ENCODE peak calls at places on chromosome 5, in seven cellular contexts. K, Y, R, E, I, T and O are unnamed samples.

GRCh38 chr5:106392766-106393165 is 1278.0 kb downstream of the EFNA5 start:
- DNase-seq in K (no peak), Y (no peak), R (no peak), E (no peak), I (no peak), T (peak), O (no peak)

GRCh38 chr5:79712741-79713140 is 23.1 kb downstream of the CMYA5 start:
- DNase-seq in K (no peak), Y (no peak), R (no peak), E (no peak), I (no peak), T (no peak), O (no peak)

GRCh38 chr5:139386039-139386438 is 2.9 kb upstream of the SLC23A1 start:
- DNase-seq in K (no peak), Y (no peak), R (no peak), E (no peak), I (no peak), T (peak), O (no peak)

GRCh38 chr5:95901676-95902646 is 59.7 kb downstream of the ELL2 start:
- DNase-seq in K (peak), Y (no peak), R (no peak), E (no peak), I (no peak), T (peak), O (no peak)

GRCh38 chr5:142816577-142816976 is 46.4 kb downstream of the ARHGAP26 start:
- DNase-seq in K (peak), Y (peak), R (no peak), E (no peak), I (no peak), T (no peak), O (no peak)

GRCh38 chr5:168433982-168434381 is 52.3 kb upstream of the RARS1 start:
- DNase-seq in K (peak), Y (no peak), R (no peak), E (no peak), I (no peak), T (no peak), O (no peak)

GRCh38 chr5:149832636-149833035 is 102.5 kb downstream of the PPARGC1B start:
- DNase-seq in K (no peak), Y (no peak), R (no peak), E (no peak), I (no peak), T (no peak), O (no peak)

GRCh38 chr5:76724871-76725270 is 8.9 kb downstream of the F2R start:
- DNase-seq in K (peak), Y (no peak), R (no peak), E (no peak), I (no peak), T (no peak), O (no peak)

GRCh38 chr5:142586552-142586951 is 99.3 kb downstream of the FGF1 start:
- DNase-seq in K (no peak), Y (no peak), R (no peak), E (no peak), I (no peak), T (no peak), O (no peak)

GRCh38 chr5:149022200-149022599 is 40.7 kb downstream of the SH3TC2 start:
- DNase-seq in K (no peak), Y (no peak), R (no peak), E (no peak), I (no peak), T (no peak), O (no peak)

GRCh38 chr5:172064766-172065165 is 58.3 kb upstream of the FBXW11 start:
- DNase-seq in K (no peak), Y (no peak), R (no peak), E (no peak), I (no peak), T (no peak), O (no peak)

GRCh38 chr5:84379749-84380148 is 4.9 kb downstream of the EDIL3 start:
- DNase-seq in K (no peak), Y (no peak), R (no peak), E (no peak), I (no peak), T (no peak), O (no peak)

GRCh38 chr5:112923148-112923917 is 1.3 kb upstream of the REEP5 start:
- DNase-seq in K (peak), Y (no peak), R (no peak), E (peak), I (peak), T (no peak), O (peak)

GRCh38 chr5:172746725-172747124 is 24.3 kb downstream of the DUSP1 start:
- DNase-seq in K (no peak), Y (no peak), R (no peak), E (no peak), I (no peak), T (no peak), O (no peak)

GRCh38 chr5:76855961-76856360 is 6.1 kb downstream of the S100Z start:
- DNase-seq in K (no peak), Y (no peak), R (no peak), E (no peak), I (peak), T (no peak), O (peak)

GRCh38 chr5:131355972-131356528 is 92.2 kb downstream of the CDC42SE2 start:
- DNase-seq in K (no peak), Y (no peak), R (no peak), E (no peak), I (no peak), T (no peak), O (no peak)

GRCh38 chr5:53233653-53234405 is 124.3 kb upstream of the MOCS2 start:
- DNase-seq in K (no peak), Y (no peak), R (no peak), E (no peak), I (no peak), T (no peak), O (no peak)

GRCh38 chr5:17024686-17025180 is 88.6 kb upstream of the MYO10 start:
- DNase-seq in K (peak), Y (no peak), R (no peak), E (no peak), I (no peak), T (peak), O (no peak)

GRCh38 chr5:134176523-134177196 is at the start of gene SKP1:
- DNase-seq in K (peak), Y (peak), R (peak), E (peak), I (peak), T (peak), O (peak)

GRCh38 chr5:6570530-6570929 is 62.3 kb downstream of the NSUN2 start:
- DNase-seq in K (no peak), Y (no peak), R (no peak), E (no peak), I (no peak), T (no peak), O (no peak)

GRCh38 chr5:20554001-20554400 is 566.0 kb upstream of the CDH18 start:
- DNase-seq in K (no peak), Y (no peak), R (no peak), E (no peak), I (no peak), T (no peak), O (no peak)

GRCh38 chr5:180080670-180081280 is 9.2 kb upstream of the RNF130 start:
- DNase-seq in K (no peak), Y (no peak), R (no peak), E (no peak), I (peak), T (no peak), O (no peak)

GRCh38 chr5:154370119-154370518 is 75.7 kb upstream of the SAP30L start:
- DNase-seq in K (peak), Y (no peak), R (no peak), E (no peak), I (no peak), T (no peak), O (no peak)

GRCh38 chr5:14741131-14741530 is 76.6 kb downstream of the OTULIN start:
- DNase-seq in K (no peak), Y (no peak), R (no peak), E (no peak), I (no peak), T (no peak), O (no peak)

GRCh38 chr5:140855772-140856674 is at the start of gene PCDHA10:
- DNase-seq in K (peak), Y (no peak), R (no peak), E (no peak), I (no peak), T (no peak), O (no peak)

GRCh38 chr5:180100621-180101450 is 29.3 kb upstream of the RNF130 start:
- DNase-seq in K (no peak), Y (no peak), R (no peak), E (no peak), I (no peak), T (no peak), O (no peak)

GRCh38 chr5:172646716-172647285 is 5.7 kb downstream of the NEURL1B start:
- DNase-seq in K (peak), Y (peak), R (peak), E (no peak), I (no peak), T (no peak), O (no peak)

GRCh38 chr5:16902846-16903245 is 33.2 kb downstream of the MYO10 start:
- DNase-seq in K (peak), Y (no peak), R (no peak), E (no peak), I (no peak), T (peak), O (no peak)

GRCh38 chr5:65749956-65750355 is 28.0 kb downstream of the NLN start:
- DNase-seq in K (no peak), Y (no peak), R (no peak), E (no peak), I (no peak), T (no peak), O (no peak)

GRCh38 chr5:17838506-17838905 is 204.2 kb downstream of the TAF11L14 start:
- DNase-seq in K (peak), Y (no peak), R (no peak), E (no peak), I (no peak), T (no peak), O (no peak)